ENCODE peak calls at places on chromosomes 2 and 18, in four cellular contexts. One of them, this sample, is unnamed.

GRCh38 chr2:191892391-191892790 is 45.5 kb upstream of the CAVIN2 start:
- DNase-seq in H1: no peak
- DNase-seq in astrocyte: peak; percentile 75
- DNase-seq in GM12878: no peak
- DNase-seq in this sample: no peak

GRCh38 chr2:200905618-200906296 is 16.6 kb downstream of the NIF3L1 start:
- DNase-seq in H1: no peak
- DNase-seq in astrocyte: peak; percentile 37
- DNase-seq in GM12878: no peak
- DNase-seq in this sample: peak; percentile 71

GRCh38 chr18:36496022-36496421 is 198.5 kb downstream of the FHOD3 start:
- DNase-seq in H1: no peak
- DNase-seq in astrocyte: no peak
- DNase-seq in GM12878: no peak
- DNase-seq in this sample: no peak

GRCh38 chr2:214830794-214831346 is 21.4 kb upstream of the BARD1 start:
- DNase-seq in H1: no peak
- DNase-seq in astrocyte: no peak
- DNase-seq in GM12878: no peak
- DNase-seq in this sample: peak; percentile 27

GRCh38 chr2:220228310-220229006 is 601.0 kb downstream of the SLC4A3 start:
- DNase-seq in H1: no peak
- DNase-seq in astrocyte: peak; percentile 100
- DNase-seq in GM12878: no peak
- DNase-seq in this sample: no peak

GRCh38 chr2:391658-392170 is 103.8 kb upstream of the ALKAL2 start:
- DNase-seq in H1: no peak
- DNase-seq in astrocyte: no peak
- DNase-seq in GM12878: no peak
- DNase-seq in this sample: no peak

GRCh38 chr2:217956895-217957457 is 45.8 kb downstream of the TNS1 start:
- DNase-seq in H1: no peak
- DNase-seq in astrocyte: no peak
- DNase-seq in GM12878: no peak
- DNase-seq in this sample: no peak

GRCh38 chr2:10235909-10236550 is 66.7 kb upstream of the HPCAL1 start:
- DNase-seq in H1: no peak
- DNase-seq in astrocyte: no peak
- DNase-seq in GM12878: no peak
- DNase-seq in this sample: no peak

GRCh38 chr2:99772766-99773331 is 283.0 kb upstream of the REV1 start:
- DNase-seq in H1: no peak
- DNase-seq in astrocyte: peak; percentile 38
- DNase-seq in GM12878: no peak
- DNase-seq in this sample: no peak

GRCh38 chr2:207683879-207684627 is 27.4 kb upstream of the CCNYL1 start:
- DNase-seq in H1: no peak
- DNase-seq in astrocyte: peak; percentile 89
- DNase-seq in GM12878: no peak
- DNase-seq in this sample: no peak

GRCh38 chr2:56102866-56103265 is 80.9 kb upstream of the CCDC85A start:
- DNase-seq in H1: no peak
- DNase-seq in astrocyte: peak; percentile 8
- DNase-seq in GM12878: no peak
- DNase-seq in this sample: no peak

GRCh38 chr2:6728156-6728555 is 137.6 kb downstream of the CMPK2 start:
- DNase-seq in H1: no peak
- DNase-seq in astrocyte: no peak
- DNase-seq in GM12878: no peak
- DNase-seq in this sample: no peak

GRCh38 chr2:237500681-237501424 is 13.8 kb downstream of the MLPH start:
- DNase-seq in H1: peak; percentile 53
- DNase-seq in astrocyte: peak; percentile 100
- DNase-seq in GM12878: no peak
- DNase-seq in this sample: no peak

GRCh38 chr2:239439383-239440315 is 38.8 kb upstream of the HDAC4 start:
- DNase-seq in H1: no peak
- DNase-seq in astrocyte: no peak
- DNase-seq in GM12878: no peak
- DNase-seq in this sample: peak; percentile 9

GRCh38 chr18:34122724-34123334 is 101.9 kb downstream of the NOL4 start:
- DNase-seq in H1: no peak
- DNase-seq in astrocyte: peak; percentile 46
- DNase-seq in GM12878: peak; percentile 17
- DNase-seq in this sample: peak; percentile 72

GRCh38 chr18:74573053-74573452 is 24.6 kb upstream of the ZNF407 start:
- DNase-seq in H1: no peak
- DNase-seq in astrocyte: no peak
- DNase-seq in GM12878: no peak
- DNase-seq in this sample: no peak

GRCh38 chr2:173906626-173907025 is 58.5 kb downstream of the SP3 start:
- DNase-seq in H1: no peak
- DNase-seq in astrocyte: no peak
- DNase-seq in GM12878: no peak
- DNase-seq in this sample: no peak

GRCh38 chr2:148058641-148059040 is 37.8 kb downstream of the MBD5 start:
- DNase-seq in H1: no peak
- DNase-seq in astrocyte: peak; percentile 31
- DNase-seq in GM12878: no peak
- DNase-seq in this sample: no peak

GRCh38 chr18:13218376-13219011 is at the start of gene LDLRAD4:
- DNase-seq in H1: no peak
- DNase-seq in astrocyte: no peak
- DNase-seq in GM12878: no peak
- DNase-seq in this sample: peak; percentile 58

GRCh38 chr2:12340164-12340563 is 376.6 kb upstream of the TRIB2 start:
- DNase-seq in H1: no peak
- DNase-seq in astrocyte: peak; percentile 32
- DNase-seq in GM12878: no peak
- DNase-seq in this sample: no peak

GRCh38 chr18:59631583-59632181 is 65.5 kb downstream of the CCBE1 start:
- DNase-seq in H1: no peak
- DNase-seq in astrocyte: no peak
- DNase-seq in GM12878: no peak
- DNase-seq in this sample: peak; percentile 69

GRCh38 chr2:111066062-111066593 is 54.6 kb upstream of the BCL2L11 start:
- DNase-seq in H1: no peak
- DNase-seq in astrocyte: no peak
- DNase-seq in GM12878: no peak
- DNase-seq in this sample: no peak

GRCh38 chr2:240639566-240639965 is 14.3 kb downstream of the GPR35 start:
- DNase-seq in H1: no peak
- DNase-seq in astrocyte: no peak
- DNase-seq in GM12878: no peak
- DNase-seq in this sample: no peak

GRCh38 chr2:127423880-127424279 is 5.7 kb downstream of the PROC start:
- DNase-seq in H1: no peak
- DNase-seq in astrocyte: no peak
- DNase-seq in GM12878: no peak
- DNase-seq in this sample: no peak

GRCh38 chr2:187397870-187398269 is 50.2 kb downstream of the CALCRL start:
- DNase-seq in H1: no peak
- DNase-seq in astrocyte: no peak
- DNase-seq in GM12878: no peak
- DNase-seq in this sample: no peak

DNA sequence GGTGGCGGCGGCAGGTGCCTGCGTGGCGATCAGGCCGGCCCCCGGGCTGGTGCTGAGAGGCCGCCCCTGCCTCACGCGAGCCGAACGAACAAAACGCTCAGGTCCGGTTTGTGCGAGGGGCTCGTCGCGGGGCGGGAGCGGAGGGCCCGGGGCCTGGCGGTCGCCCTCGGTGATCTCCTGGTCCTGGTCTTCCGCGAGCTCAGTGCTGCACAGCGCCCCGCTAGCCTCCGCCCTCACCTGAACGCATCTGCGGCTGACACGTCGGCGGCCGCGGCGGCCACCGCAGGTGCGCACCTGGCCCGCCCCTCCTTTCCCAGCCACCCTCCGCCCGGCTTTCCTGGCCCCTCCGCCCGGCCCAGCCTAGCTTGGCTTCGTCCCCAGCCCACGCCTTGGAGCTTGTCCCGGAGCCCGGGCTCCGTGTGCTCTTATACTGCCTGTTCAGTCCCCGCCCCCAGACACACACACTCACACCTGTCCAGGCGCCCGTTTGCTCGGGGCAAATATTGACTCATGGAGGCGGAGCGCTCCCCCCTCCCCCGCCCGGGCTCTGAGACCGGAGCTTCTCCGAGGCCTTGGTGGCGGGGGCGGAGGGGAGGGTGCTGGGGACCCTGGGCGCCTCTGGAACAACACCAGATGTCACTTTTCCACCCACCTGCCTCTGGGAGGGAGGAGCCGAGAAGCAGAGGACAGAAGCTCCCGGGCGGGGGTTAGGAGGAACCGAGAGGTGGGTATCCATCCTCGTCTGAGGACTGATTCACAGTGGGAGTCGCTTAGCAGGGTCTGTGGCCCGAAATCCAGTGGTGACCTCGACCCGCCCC is 8.6 kb upstream of the CRYBA2 start:
- DNase-seq in H1: no peak
- DNase-seq in astrocyte: no peak
- DNase-seq in GM12878: no peak
- DNase-seq in this sample: peak; percentile 39
- TF ChIP-seq EZH2 in H1: peak; percentile 91
- TF ChIP-seq EZH2 in astrocyte: peak; percentile 69
- TF ChIP-seq EZH2 in GM12878: no peak
- TF ChIP-seq EZH2 in this sample: peak; percentile 90

GRCh38 chr18:6781179-6781714 is 51.7 kb downstream of the ARHGAP28 start:
- DNase-seq in H1: no peak
- DNase-seq in astrocyte: no peak
- DNase-seq in GM12878: no peak
- DNase-seq in this sample: no peak

GRCh38 chr18:6785411-6785810 is 55.9 kb downstream of the ARHGAP28 start:
- DNase-seq in H1: no peak
- DNase-seq in astrocyte: no peak
- DNase-seq in GM12878: no peak
- DNase-seq in this sample: no peak

GRCh38 chr18:6781846-6782245 is 52.3 kb downstream of the ARHGAP28 start:
- DNase-seq in H1: no peak
- DNase-seq in astrocyte: peak; percentile 45
- DNase-seq in GM12878: no peak
- DNase-seq in this sample: no peak

GRCh38 chr18:6785001-6785400 is 55.5 kb downstream of the ARHGAP28 start:
- DNase-seq in H1: no peak
- DNase-seq in astrocyte: peak; percentile 37
- DNase-seq in GM12878: no peak
- DNase-seq in this sample: no peak

DNA sequence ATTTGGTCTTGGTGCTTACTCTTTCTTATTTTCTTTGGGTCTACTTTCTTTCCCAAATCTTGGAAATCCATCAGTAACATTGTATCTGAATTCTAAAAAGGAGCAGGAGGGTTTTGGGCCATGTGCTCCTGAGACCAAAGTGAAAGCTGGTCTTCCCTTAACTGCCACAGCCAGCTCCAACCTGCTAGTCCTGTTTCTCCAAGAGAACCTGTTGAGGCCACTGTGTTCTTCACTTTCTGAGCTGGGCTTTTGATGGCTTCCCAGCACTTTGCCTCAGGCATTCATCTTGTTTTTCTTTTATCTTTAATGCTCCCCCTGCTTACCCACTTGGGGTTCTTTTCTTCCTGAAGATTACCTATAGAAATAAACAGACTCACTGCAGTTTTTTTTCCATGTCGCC is 53.3 kb downstream of the ARHGAP28 start:
- DNase-seq in H1: no peak
- DNase-seq in astrocyte: no peak
- DNase-seq in GM12878: no peak
- DNase-seq in this sample: no peak
- H3K79me2 ChIP-seq in H1: no peaks in the 10 kb centered on the region
- H3K79me2 ChIP-seq in astrocyte: no peaks in the 10 kb centered on the region
- H3K79me2 ChIP-seq in GM12878: no peaks in the 10 kb centered on the region
- H3K79me2 ChIP-seq in this sample: no peaks in the 10 kb centered on the region

GRCh38 chr18:41949206-41949920 is 5.7 kb upstream of the PIK3C3 start:
- DNase-seq in H1: no peak
- DNase-seq in astrocyte: no peak
- DNase-seq in GM12878: no peak
- DNase-seq in this sample: no peak

GRCh38 chr18:41948544-41949110 is 6.4 kb upstream of the PIK3C3 start:
- DNase-seq in H1: no peak
- DNase-seq in astrocyte: no peak
- DNase-seq in GM12878: no peak
- DNase-seq in this sample: no peak
- H2AFZ ChIP-seq in H1: peak overlapping the region; percentile 29
- H2AFZ ChIP-seq in astrocyte: no peak overlapping the region
- H2AFZ ChIP-seq in GM12878: no peak overlapping the region
- H2AFZ ChIP-seq in this sample: no peak overlapping the region

GRCh38 chr2:60554649-60555065 is 1.2 kb upstream of the BCL11A start:
- DNase-seq in H1: no peak
- DNase-seq in astrocyte: no peak
- DNase-seq in GM12878: no peak
- DNase-seq in this sample: peak; percentile 75

GRCh38 chr2:60555794-60556161 is 2.3 kb upstream of the BCL11A start:
- DNase-seq in H1: no peak
- DNase-seq in astrocyte: no peak
- DNase-seq in GM12878: no peak
- DNase-seq in this sample: peak; percentile 48

GRCh38 chr2:60556441-60556997 is 3.1 kb upstream of the BCL11A start:
- DNase-seq in H1: no peak
- DNase-seq in astrocyte: no peak
- DNase-seq in GM12878: no peak
- DNase-seq in this sample: peak; percentile 44

GRCh38 chr2:60553992-60554648 is 666 bp upstream of the BCL11A start:
- DNase-seq in H1: no peak
- DNase-seq in astrocyte: peak; percentile 18
- DNase-seq in GM12878: no peak
- DNase-seq in this sample: peak; percentile 73

GRCh38 chr2:60555066-60555793 is 1.8 kb upstream of the BCL11A start:
- DNase-seq in H1: no peak
- DNase-seq in astrocyte: peak; percentile 51
- DNase-seq in GM12878: no peak
- DNase-seq in this sample: peak; percentile 85
- TF ChIP-seq EZH2 in H1: no peak
- TF ChIP-seq EZH2 in astrocyte: peak; percentile 39
- TF ChIP-seq EZH2 in GM12878: no peak
- TF ChIP-seq EZH2 in this sample: peak; percentile 27

GRCh38 chr18:9913526-9914333 is at the start of gene VAPA:
- DNase-seq in H1: peak; percentile 87
- DNase-seq in astrocyte: peak; percentile 88
- DNase-seq in GM12878: peak; percentile 89
- DNase-seq in this sample: peak; percentile 98
- H3K79me2 ChIP-seq in H1: peaks cover 24% of the 10 kb centered on the region
- H3K79me2 ChIP-seq in astrocyte: peaks cover 48% of the 10 kb centered on the region
- H3K79me2 ChIP-seq in GM12878: peaks cover 48% of the 10 kb centered on the region
- H3K79me2 ChIP-seq in this sample: peaks cover 45% of the 10 kb centered on the region